ENCODE peak calls at places on chromosomes 16 and 17, in seven cellular contexts. One of them, this sample, is unnamed.

GRCh38 chr17:3029213-3029913 is 34.0 kb downstream of the OR1D5 start:
- DNase-seq in neural progenitor cell: no peak
- DNase-seq in HFFc6: no peak
- DNase-seq in lower lobe of right lung: peak; percentile 27
- DNase-seq in RPMI7951: no peak
- DNase-seq in fibroblast of lung: no peak
- DNase-seq in stimulated activated CD8-positive, alpha-beta memory T cell treated with anti-CD3 and anti-CD28 coated beads, Interleukin-4, amount 100 ng/mL, for 1 hour: no peak
- DNase-seq in this sample: no peak

GRCh38 chr16:610513-611381 is 20.0 kb upstream of the WFIKKN1 start:
- DNase-seq in fibroblast of lung: no peak
- DNase-seq in RPMI7951: no peak
- DNase-seq in HFFc6: no peak
- DNase-seq in stimulated activated CD8-positive, alpha-beta memory T cell treated with anti-CD3 and anti-CD28 coated beads, Interleukin-4, amount 100 ng/mL, for 1 hour: no peak
- DNase-seq in lower lobe of right lung: peak; percentile 83
- DNase-seq in neural progenitor cell: peak; percentile 71
- DNase-seq in this sample: no peak

GRCh38 chr16:77434365-77435239 is at the start of gene ADAMTS18:
- DNase-seq in lower lobe of right lung: no peak
- DNase-seq in RPMI7951: no peak
- DNase-seq in neural progenitor cell: peak; percentile 73
- DNase-seq in HFFc6: no peak
- DNase-seq in stimulated activated CD8-positive, alpha-beta memory T cell treated with anti-CD3 and anti-CD28 coated beads, Interleukin-4, amount 100 ng/mL, for 1 hour: no peak
- DNase-seq in fibroblast of lung: no peak
- DNase-seq in this sample: no peak

GRCh38 chr16:31305219-31305618 is 45.4 kb downstream of the ITGAM start:
- DNase-seq in lower lobe of right lung: no peak
- DNase-seq in neural progenitor cell: no peak
- DNase-seq in stimulated activated CD8-positive, alpha-beta memory T cell treated with anti-CD3 and anti-CD28 coated beads, Interleukin-4, amount 100 ng/mL, for 1 hour: no peak
- DNase-seq in RPMI7951: no peak
- DNase-seq in fibroblast of lung: no peak
- DNase-seq in HFFc6: no peak
- DNase-seq in this sample: no peak

GRCh38 chr17:62666061-62666800 is 38.8 kb downstream of the MRC2 start:
- DNase-seq in fibroblast of lung: no peak
- DNase-seq in stimulated activated CD8-positive, alpha-beta memory T cell treated with anti-CD3 and anti-CD28 coated beads, Interleukin-4, amount 100 ng/mL, for 1 hour: no peak
- DNase-seq in HFFc6: no peak
- DNase-seq in RPMI7951: no peak
- DNase-seq in lower lobe of right lung: peak; percentile 43
- DNase-seq in neural progenitor cell: no peak
- DNase-seq in this sample: no peak

GRCh38 chr16:78368121-78369102 is 269.0 kb downstream of the WWOX start:
- DNase-seq in fibroblast of lung: no peak
- DNase-seq in HFFc6: no peak
- DNase-seq in lower lobe of right lung: no peak
- DNase-seq in RPMI7951: no peak
- DNase-seq in neural progenitor cell: no peak
- DNase-seq in stimulated activated CD8-positive, alpha-beta memory T cell treated with anti-CD3 and anti-CD28 coated beads, Interleukin-4, amount 100 ng/mL, for 1 hour: no peak
- DNase-seq in this sample: no peak

GRCh38 chr17:42585353-42585752 is 7.8 kb upstream of the PSMC3IP start:
- DNase-seq in neural progenitor cell: no peak
- DNase-seq in lower lobe of right lung: no peak
- DNase-seq in stimulated activated CD8-positive, alpha-beta memory T cell treated with anti-CD3 and anti-CD28 coated beads, Interleukin-4, amount 100 ng/mL, for 1 hour: no peak
- DNase-seq in HFFc6: no peak
- DNase-seq in fibroblast of lung: no peak
- DNase-seq in RPMI7951: no peak
- DNase-seq in this sample: no peak

GRCh38 chr17:1829579-1830257 is at the start of the genes RPA1 and SMYD4:
- DNase-seq in HFFc6: peak; percentile 76
- DNase-seq in stimulated activated CD8-positive, alpha-beta memory T cell treated with anti-CD3 and anti-CD28 coated beads, Interleukin-4, amount 100 ng/mL, for 1 hour: peak; percentile 56
- DNase-seq in lower lobe of right lung: peak; percentile 93
- DNase-seq in neural progenitor cell: peak; percentile 96
- DNase-seq in RPMI7951: peak; percentile 83
- DNase-seq in fibroblast of lung: peak; percentile 83
- DNase-seq in this sample: peak; percentile 96

GRCh38 chr17:76635039-76635438 is 8.5 kb downstream of the ST6GALNAC1 start:
- DNase-seq in RPMI7951: peak; percentile 33
- DNase-seq in HFFc6: peak; percentile 40
- DNase-seq in stimulated activated CD8-positive, alpha-beta memory T cell treated with anti-CD3 and anti-CD28 coated beads, Interleukin-4, amount 100 ng/mL, for 1 hour: no peak
- DNase-seq in fibroblast of lung: no peak
- DNase-seq in lower lobe of right lung: no peak
- DNase-seq in neural progenitor cell: no peak
- DNase-seq in this sample: no peak

GRCh38 chr17:78692460-78693010 is 89.5 kb downstream of the CYTH1 start:
- DNase-seq in neural progenitor cell: no peak
- DNase-seq in lower lobe of right lung: no peak
- DNase-seq in RPMI7951: no peak
- DNase-seq in HFFc6: no peak
- DNase-seq in stimulated activated CD8-positive, alpha-beta memory T cell treated with anti-CD3 and anti-CD28 coated beads, Interleukin-4, amount 100 ng/mL, for 1 hour: no peak
- DNase-seq in fibroblast of lung: no peak
- DNase-seq in this sample: no peak

GRCh38 chr17:56230660-56231059 is 77.4 kb downstream of the ANKFN1 start:
- DNase-seq in fibroblast of lung: peak; percentile 28
- DNase-seq in lower lobe of right lung: no peak
- DNase-seq in RPMI7951: peak; percentile 55
- DNase-seq in stimulated activated CD8-positive, alpha-beta memory T cell treated with anti-CD3 and anti-CD28 coated beads, Interleukin-4, amount 100 ng/mL, for 1 hour: no peak
- DNase-seq in HFFc6: no peak
- DNase-seq in neural progenitor cell: no peak
- DNase-seq in this sample: no peak

GRCh38 chr17:19753661-19754463 is 5.8 kb upstream of the ALDH3A1 start:
- DNase-seq in RPMI7951: peak; percentile 49
- DNase-seq in HFFc6: no peak
- DNase-seq in lower lobe of right lung: peak; percentile 65
- DNase-seq in neural progenitor cell: peak; percentile 26
- DNase-seq in fibroblast of lung: no peak
- DNase-seq in stimulated activated CD8-positive, alpha-beta memory T cell treated with anti-CD3 and anti-CD28 coated beads, Interleukin-4, amount 100 ng/mL, for 1 hour: no peak
- DNase-seq in this sample: no peak

GRCh38 chr16:3120435-3120834 is 8.0 kb downstream of the ZNF205 start:
- DNase-seq in lower lobe of right lung: no peak
- DNase-seq in HFFc6: no peak
- DNase-seq in RPMI7951: no peak
- DNase-seq in stimulated activated CD8-positive, alpha-beta memory T cell treated with anti-CD3 and anti-CD28 coated beads, Interleukin-4, amount 100 ng/mL, for 1 hour: no peak
- DNase-seq in neural progenitor cell: no peak
- DNase-seq in fibroblast of lung: no peak
- DNase-seq in this sample: no peak

GRCh38 chr16:69621225-69621624 is 55.5 kb downstream of the NFAT5 start:
- DNase-seq in lower lobe of right lung: no peak
- DNase-seq in RPMI7951: no peak
- DNase-seq in HFFc6: no peak
- DNase-seq in fibroblast of lung: no peak
- DNase-seq in stimulated activated CD8-positive, alpha-beta memory T cell treated with anti-CD3 and anti-CD28 coated beads, Interleukin-4, amount 100 ng/mL, for 1 hour: no peak
- DNase-seq in neural progenitor cell: no peak
- DNase-seq in this sample: no peak

GRCh38 chr17:39800540-39800939 is 62.8 kb downstream of the GRB7 start:
- DNase-seq in neural progenitor cell: no peak
- DNase-seq in HFFc6: no peak
- DNase-seq in lower lobe of right lung: no peak
- DNase-seq in RPMI7951: no peak
- DNase-seq in fibroblast of lung: no peak
- DNase-seq in stimulated activated CD8-positive, alpha-beta memory T cell treated with anti-CD3 and anti-CD28 coated beads, Interleukin-4, amount 100 ng/mL, for 1 hour: no peak
- DNase-seq in this sample: no peak

GRCh38 chr17:82713015-82713723 is 3.3 kb upstream of the FN3KRP start:
- DNase-seq in fibroblast of lung: no peak
- DNase-seq in HFFc6: no peak
- DNase-seq in neural progenitor cell: no peak
- DNase-seq in stimulated activated CD8-positive, alpha-beta memory T cell treated with anti-CD3 and anti-CD28 coated beads, Interleukin-4, amount 100 ng/mL, for 1 hour: no peak
- DNase-seq in RPMI7951: no peak
- DNase-seq in lower lobe of right lung: no peak
- DNase-seq in this sample: no peak